ENCODE peak calls at places on chromosomes 6 and 20, in four cellular contexts. One of them, this sample, is unnamed.

GRCh38 chr6:108966855-108967755 is 118.9 kb downstream of the ARMC2 start:
- DNase-seq in NCI-H2227 treated with DMSO at 0.1 percent for 48 hours: peak
- DNase-seq in activated T-helper 1 cell treated with anti-CD3 and anti-CD28 coated beads, Interleukin-12 subunit alpha, Interleukin-12 subunit beta, Interleukin-2, Interleukin-4 antibody, amounts not matched to agents 30 ng/mL and 10 ng/mL and 1 ng/mL, durations not matched to agents 14 hours and 24 hours and 36 hours: no peak
- DNase-seq in AG20443: peak
- DNase-seq in this sample: no peak

GRCh38 chr20:56373942-56374341 is 15.2 kb downstream of the FAM210B start:
- DNase-seq in NCI-H2227 treated with DMSO at 0.1 percent for 48 hours: no peak
- DNase-seq in AG20443: peak
- DNase-seq in activated T-helper 1 cell treated with anti-CD3 and anti-CD28 coated beads, Interleukin-12 subunit alpha, Interleukin-12 subunit beta, Interleukin-2, Interleukin-4 antibody, amounts not matched to agents 30 ng/mL and 10 ng/mL and 1 ng/mL, durations not matched to agents 14 hours and 24 hours and 36 hours: no peak
- DNase-seq in this sample: peak

GRCh38 chr6:25601797-25602679 is 50.0 kb upstream of the SCGN start:
- DNase-seq in activated T-helper 1 cell treated with anti-CD3 and anti-CD28 coated beads, Interleukin-12 subunit alpha, Interleukin-12 subunit beta, Interleukin-2, Interleukin-4 antibody, amounts not matched to agents 30 ng/mL and 10 ng/mL and 1 ng/mL, durations not matched to agents 14 hours and 24 hours and 36 hours: no peak
- DNase-seq in NCI-H2227 treated with DMSO at 0.1 percent for 48 hours: peak
- DNase-seq in AG20443: peak
- DNase-seq in this sample: peak

GRCh38 chr6:3813150-3813780 is 35.9 kb upstream of the FAM50B start:
- DNase-seq in AG20443: peak
- DNase-seq in activated T-helper 1 cell treated with anti-CD3 and anti-CD28 coated beads, Interleukin-12 subunit alpha, Interleukin-12 subunit beta, Interleukin-2, Interleukin-4 antibody, amounts not matched to agents 30 ng/mL and 10 ng/mL and 1 ng/mL, durations not matched to agents 14 hours and 24 hours and 36 hours: no peak
- DNase-seq in NCI-H2227 treated with DMSO at 0.1 percent for 48 hours: no peak
- DNase-seq in this sample: peak

GRCh38 chr6:157679605-157680580 is 143.2 kb upstream of the SNX9 start:
- DNase-seq in activated T-helper 1 cell treated with anti-CD3 and anti-CD28 coated beads, Interleukin-12 subunit alpha, Interleukin-12 subunit beta, Interleukin-2, Interleukin-4 antibody, amounts not matched to agents 30 ng/mL and 10 ng/mL and 1 ng/mL, durations not matched to agents 14 hours and 24 hours and 36 hours: no peak
- DNase-seq in AG20443: no peak
- DNase-seq in NCI-H2227 treated with DMSO at 0.1 percent for 48 hours: no peak
- DNase-seq in this sample: no peak

GRCh38 chr6:134074151-134074712 is 21.8 kb upstream of the SLC2A12 start:
- DNase-seq in AG20443: no peak
- DNase-seq in NCI-H2227 treated with DMSO at 0.1 percent for 48 hours: peak
- DNase-seq in activated T-helper 1 cell treated with anti-CD3 and anti-CD28 coated beads, Interleukin-12 subunit alpha, Interleukin-12 subunit beta, Interleukin-2, Interleukin-4 antibody, amounts not matched to agents 30 ng/mL and 10 ng/mL and 1 ng/mL, durations not matched to agents 14 hours and 24 hours and 36 hours: no peak
- DNase-seq in this sample: no peak

GRCh38 chr6:5128351-5128750 is 43.2 kb downstream of the PPP1R3G start:
- DNase-seq in activated T-helper 1 cell treated with anti-CD3 and anti-CD28 coated beads, Interleukin-12 subunit alpha, Interleukin-12 subunit beta, Interleukin-2, Interleukin-4 antibody, amounts not matched to agents 30 ng/mL and 10 ng/mL and 1 ng/mL, durations not matched to agents 14 hours and 24 hours and 36 hours: no peak
- DNase-seq in AG20443: no peak
- DNase-seq in NCI-H2227 treated with DMSO at 0.1 percent for 48 hours: no peak
- DNase-seq in this sample: no peak

GRCh38 chr20:50919567-50919966 is 11.7 kb downstream of the ADNP start:
- DNase-seq in AG20443: peak
- DNase-seq in activated T-helper 1 cell treated with anti-CD3 and anti-CD28 coated beads, Interleukin-12 subunit alpha, Interleukin-12 subunit beta, Interleukin-2, Interleukin-4 antibody, amounts not matched to agents 30 ng/mL and 10 ng/mL and 1 ng/mL, durations not matched to agents 14 hours and 24 hours and 36 hours: no peak
- DNase-seq in NCI-H2227 treated with DMSO at 0.1 percent for 48 hours: no peak
- DNase-seq in this sample: peak

GRCh38 chr6:32239462-32239861 is 15.6 kb upstream of the NOTCH4 start:
- DNase-seq in AG20443: no peak
- DNase-seq in activated T-helper 1 cell treated with anti-CD3 and anti-CD28 coated beads, Interleukin-12 subunit alpha, Interleukin-12 subunit beta, Interleukin-2, Interleukin-4 antibody, amounts not matched to agents 30 ng/mL and 10 ng/mL and 1 ng/mL, durations not matched to agents 14 hours and 24 hours and 36 hours: no peak
- DNase-seq in NCI-H2227 treated with DMSO at 0.1 percent for 48 hours: no peak
- DNase-seq in this sample: no peak

GRCh38 chr6:128275681-128276080 is 244.7 kb downstream of the PTPRK start:
- DNase-seq in NCI-H2227 treated with DMSO at 0.1 percent for 48 hours: no peak
- DNase-seq in activated T-helper 1 cell treated with anti-CD3 and anti-CD28 coated beads, Interleukin-12 subunit alpha, Interleukin-12 subunit beta, Interleukin-2, Interleukin-4 antibody, amounts not matched to agents 30 ng/mL and 10 ng/mL and 1 ng/mL, durations not matched to agents 14 hours and 24 hours and 36 hours: no peak
- DNase-seq in AG20443: no peak
- DNase-seq in this sample: no peak

GRCh38 chr6:45278367-45278766 is 49.8 kb upstream of the RUNX2 start:
- DNase-seq in activated T-helper 1 cell treated with anti-CD3 and anti-CD28 coated beads, Interleukin-12 subunit alpha, Interleukin-12 subunit beta, Interleukin-2, Interleukin-4 antibody, amounts not matched to agents 30 ng/mL and 10 ng/mL and 1 ng/mL, durations not matched to agents 14 hours and 24 hours and 36 hours: no peak
- DNase-seq in AG20443: no peak
- DNase-seq in NCI-H2227 treated with DMSO at 0.1 percent for 48 hours: no peak
- DNase-seq in this sample: peak

GRCh38 chr6:166411721-166412151 is 29.0 kb upstream of the MPC1 start:
- DNase-seq in AG20443: no peak
- DNase-seq in NCI-H2227 treated with DMSO at 0.1 percent for 48 hours: no peak
- DNase-seq in activated T-helper 1 cell treated with anti-CD3 and anti-CD28 coated beads, Interleukin-12 subunit alpha, Interleukin-12 subunit beta, Interleukin-2, Interleukin-4 antibody, amounts not matched to agents 30 ng/mL and 10 ng/mL and 1 ng/mL, durations not matched to agents 14 hours and 24 hours and 36 hours: peak
- DNase-seq in this sample: no peak

GRCh38 chr6:30826961-30827342 is 57.4 kb upstream of the DDR1 start:
- DNase-seq in AG20443: no peak
- DNase-seq in activated T-helper 1 cell treated with anti-CD3 and anti-CD28 coated beads, Interleukin-12 subunit alpha, Interleukin-12 subunit beta, Interleukin-2, Interleukin-4 antibody, amounts not matched to agents 30 ng/mL and 10 ng/mL and 1 ng/mL, durations not matched to agents 14 hours and 24 hours and 36 hours: no peak
- DNase-seq in NCI-H2227 treated with DMSO at 0.1 percent for 48 hours: no peak
- DNase-seq in this sample: no peak

GRCh38 chr20:37983286-37983685 is 50.0 kb downstream of the TTI1 start:
- DNase-seq in AG20443: no peak
- DNase-seq in NCI-H2227 treated with DMSO at 0.1 percent for 48 hours: no peak
- DNase-seq in activated T-helper 1 cell treated with anti-CD3 and anti-CD28 coated beads, Interleukin-12 subunit alpha, Interleukin-12 subunit beta, Interleukin-2, Interleukin-4 antibody, amounts not matched to agents 30 ng/mL and 10 ng/mL and 1 ng/mL, durations not matched to agents 14 hours and 24 hours and 36 hours: no peak
- DNase-seq in this sample: no peak

GRCh38 chr6:152398993-152399392 is 238.2 kb downstream of the SYNE1 start:
- DNase-seq in activated T-helper 1 cell treated with anti-CD3 and anti-CD28 coated beads, Interleukin-12 subunit alpha, Interleukin-12 subunit beta, Interleukin-2, Interleukin-4 antibody, amounts not matched to agents 30 ng/mL and 10 ng/mL and 1 ng/mL, durations not matched to agents 14 hours and 24 hours and 36 hours: no peak
- DNase-seq in AG20443: no peak
- DNase-seq in NCI-H2227 treated with DMSO at 0.1 percent for 48 hours: no peak
- DNase-seq in this sample: no peak

GRCh38 chr20:10061641-10062040 is 26.9 kb downstream of the ANKEF1 start:
- DNase-seq in activated T-helper 1 cell treated with anti-CD3 and anti-CD28 coated beads, Interleukin-12 subunit alpha, Interleukin-12 subunit beta, Interleukin-2, Interleukin-4 antibody, amounts not matched to agents 30 ng/mL and 10 ng/mL and 1 ng/mL, durations not matched to agents 14 hours and 24 hours and 36 hours: no peak
- DNase-seq in NCI-H2227 treated with DMSO at 0.1 percent for 48 hours: no peak
- DNase-seq in AG20443: no peak
- DNase-seq in this sample: no peak

GRCh38 chr6:142485256-142485655 is 183.4 kb downstream of the ADGRG6 start:
- DNase-seq in activated T-helper 1 cell treated with anti-CD3 and anti-CD28 coated beads, Interleukin-12 subunit alpha, Interleukin-12 subunit beta, Interleukin-2, Interleukin-4 antibody, amounts not matched to agents 30 ng/mL and 10 ng/mL and 1 ng/mL, durations not matched to agents 14 hours and 24 hours and 36 hours: no peak
- DNase-seq in NCI-H2227 treated with DMSO at 0.1 percent for 48 hours: no peak
- DNase-seq in AG20443: peak
- DNase-seq in this sample: no peak

GRCh38 chr20:12955611-12956010 is 53.2 kb upstream of the SPTLC3 start:
- DNase-seq in AG20443: no peak
- DNase-seq in NCI-H2227 treated with DMSO at 0.1 percent for 48 hours: no peak
- DNase-seq in activated T-helper 1 cell treated with anti-CD3 and anti-CD28 coated beads, Interleukin-12 subunit alpha, Interleukin-12 subunit beta, Interleukin-2, Interleukin-4 antibody, amounts not matched to agents 30 ng/mL and 10 ng/mL and 1 ng/mL, durations not matched to agents 14 hours and 24 hours and 36 hours: no peak
- DNase-seq in this sample: no peak

GRCh38 chr6:35370124-35370741 is 27.9 kb downstream of the PPARD start:
- DNase-seq in AG20443: peak
- DNase-seq in NCI-H2227 treated with DMSO at 0.1 percent for 48 hours: no peak
- DNase-seq in activated T-helper 1 cell treated with anti-CD3 and anti-CD28 coated beads, Interleukin-12 subunit alpha, Interleukin-12 subunit beta, Interleukin-2, Interleukin-4 antibody, amounts not matched to agents 30 ng/mL and 10 ng/mL and 1 ng/mL, durations not matched to agents 14 hours and 24 hours and 36 hours: peak
- DNase-seq in this sample: peak

GRCh38 chr6:157184202-157185015 is 138.9 kb downstream of the TMEM242 start:
- DNase-seq in activated T-helper 1 cell treated with anti-CD3 and anti-CD28 coated beads, Interleukin-12 subunit alpha, Interleukin-12 subunit beta, Interleukin-2, Interleukin-4 antibody, amounts not matched to agents 30 ng/mL and 10 ng/mL and 1 ng/mL, durations not matched to agents 14 hours and 24 hours and 36 hours: peak
- DNase-seq in NCI-H2227 treated with DMSO at 0.1 percent for 48 hours: peak
- DNase-seq in AG20443: peak
- DNase-seq in this sample: peak

GRCh38 chr20:8132015-8132631 is at the start of gene PLCB1:
- DNase-seq in AG20443: peak
- DNase-seq in activated T-helper 1 cell treated with anti-CD3 and anti-CD28 coated beads, Interleukin-12 subunit alpha, Interleukin-12 subunit beta, Interleukin-2, Interleukin-4 antibody, amounts not matched to agents 30 ng/mL and 10 ng/mL and 1 ng/mL, durations not matched to agents 14 hours and 24 hours and 36 hours: peak
- DNase-seq in NCI-H2227 treated with DMSO at 0.1 percent for 48 hours: peak
- DNase-seq in this sample: peak

GRCh38 chr20:51335329-51335841 is 207.1 kb downstream of the NFATC2 start:
- DNase-seq in activated T-helper 1 cell treated with anti-CD3 and anti-CD28 coated beads, Interleukin-12 subunit alpha, Interleukin-12 subunit beta, Interleukin-2, Interleukin-4 antibody, amounts not matched to agents 30 ng/mL and 10 ng/mL and 1 ng/mL, durations not matched to agents 14 hours and 24 hours and 36 hours: no peak
- DNase-seq in NCI-H2227 treated with DMSO at 0.1 percent for 48 hours: no peak
- DNase-seq in AG20443: peak
- DNase-seq in this sample: peak

GRCh38 chr20:43292221-43292620 is 102.5 kb upstream of the PTPRT start:
- DNase-seq in activated T-helper 1 cell treated with anti-CD3 and anti-CD28 coated beads, Interleukin-12 subunit alpha, Interleukin-12 subunit beta, Interleukin-2, Interleukin-4 antibody, amounts not matched to agents 30 ng/mL and 10 ng/mL and 1 ng/mL, durations not matched to agents 14 hours and 24 hours and 36 hours: no peak
- DNase-seq in NCI-H2227 treated with DMSO at 0.1 percent for 48 hours: no peak
- DNase-seq in AG20443: no peak
- DNase-seq in this sample: no peak

GRCh38 chr6:135002229-135002844 is 52.3 kb downstream of the HBS1L start:
- DNase-seq in activated T-helper 1 cell treated with anti-CD3 and anti-CD28 coated beads, Interleukin-12 subunit alpha, Interleukin-12 subunit beta, Interleukin-2, Interleukin-4 antibody, amounts not matched to agents 30 ng/mL and 10 ng/mL and 1 ng/mL, durations not matched to agents 14 hours and 24 hours and 36 hours: no peak
- DNase-seq in NCI-H2227 treated with DMSO at 0.1 percent for 48 hours: peak
- DNase-seq in AG20443: peak
- DNase-seq in this sample: peak

GRCh38 chr6:16318538-16318937 is 80.2 kb downstream of the GMPR start:
- DNase-seq in NCI-H2227 treated with DMSO at 0.1 percent for 48 hours: no peak
- DNase-seq in AG20443: peak
- DNase-seq in activated T-helper 1 cell treated with anti-CD3 and anti-CD28 coated beads, Interleukin-12 subunit alpha, Interleukin-12 subunit beta, Interleukin-2, Interleukin-4 antibody, amounts not matched to agents 30 ng/mL and 10 ng/mL and 1 ng/mL, durations not matched to agents 14 hours and 24 hours and 36 hours: peak
- DNase-seq in this sample: peak

GRCh38 chr6:121499666-121500065 is 64.2 kb downstream of the GJA1 start:
- DNase-seq in NCI-H2227 treated with DMSO at 0.1 percent for 48 hours: no peak
- DNase-seq in activated T-helper 1 cell treated with anti-CD3 and anti-CD28 coated beads, Interleukin-12 subunit alpha, Interleukin-12 subunit beta, Interleukin-2, Interleukin-4 antibody, amounts not matched to agents 30 ng/mL and 10 ng/mL and 1 ng/mL, durations not matched to agents 14 hours and 24 hours and 36 hours: no peak
- DNase-seq in AG20443: no peak
- DNase-seq in this sample: no peak

GRCh38 chr20:21114584-21114983 is 8.4 kb upstream of the LINC00237 start:
- DNase-seq in activated T-helper 1 cell treated with anti-CD3 and anti-CD28 coated beads, Interleukin-12 subunit alpha, Interleukin-12 subunit beta, Interleukin-2, Interleukin-4 antibody, amounts not matched to agents 30 ng/mL and 10 ng/mL and 1 ng/mL, durations not matched to agents 14 hours and 24 hours and 36 hours: no peak
- DNase-seq in NCI-H2227 treated with DMSO at 0.1 percent for 48 hours: no peak
- DNase-seq in AG20443: no peak
- DNase-seq in this sample: no peak

GRCh38 chr6:40743226-40743625 is 156.1 kb upstream of the LRFN2 start:
- DNase-seq in activated T-helper 1 cell treated with anti-CD3 and anti-CD28 coated beads, Interleukin-12 subunit alpha, Interleukin-12 subunit beta, Interleukin-2, Interleukin-4 antibody, amounts not matched to agents 30 ng/mL and 10 ng/mL and 1 ng/mL, durations not matched to agents 14 hours and 24 hours and 36 hours: no peak
- DNase-seq in AG20443: no peak
- DNase-seq in NCI-H2227 treated with DMSO at 0.1 percent for 48 hours: no peak
- DNase-seq in this sample: no peak